ENCODE peak calls at places on chromosomes 11 and 22, in four cellular contexts. H, E, B and Y are unnamed samples.

GRCh38 chr11:59802639-59803176 is 7.9 kb downstream of the MRPL16 start:
- DNase-seq in H (no peak), E (no peak), B (no peak), Y (no peak)

GRCh38 chr11:114076974-114077373 is 17.5 kb downstream of the ZBTB16 start:
- DNase-seq in E (no peak), B (no peak), H (no peak), Y (no peak)

GRCh38 chr22:23778576-23778900 is 5.9 kb downstream of the MMP11 start:
- DNase-seq in E (no peak), H (no peak), B (no peak), Y (no peak)

GRCh38 chr11:77082838-77083552 is 16.2 kb downstream of the CAPN5 start:
- DNase-seq in B (no peak), E (peak), H (no peak), Y (no peak)

GRCh38 chr11:44711772-44712608 is 14.8 kb upstream of the TSPAN18 start:
- DNase-seq in B (no peak), H (no peak), E (no peak), Y (no peak)

GRCh38 chr22:43561421-43562178 is 149.8 kb downstream of the MPPED1 start:
- DNase-seq in H (no peak), B (no peak), E (no peak), Y (no peak)

GRCh38 chr11:62401781-62402180 is 17.1 kb upstream of the SCGB1A1 start:
- DNase-seq in H (no peak), E (no peak), B (no peak), Y (no peak)

GRCh38 chr11:20397281-20397680 is 9.8 kb downstream of the PRMT3 start:
- DNase-seq in E (no peak), B (no peak), H (no peak), Y (no peak)

GRCh38 chr11:8928981-8929615 is 3.6 kb downstream of the C11orf16 start:
- DNase-seq in E (no peak), B (no peak), H (no peak), Y (no peak)

GRCh38 chr22:50481440-50482106 is at the start of gene ADM2:
- DNase-seq in H (peak), E (peak), B (no peak), Y (no peak)

GRCh38 chr11:130165601-130166456 is 6.2 kb downstream of the ST14 start:
- DNase-seq in E (no peak), H (no peak), B (no peak), Y (no peak)

GRCh38 chr11:64577202-64577601 is 13.8 kb upstream of the SLC22A12 start:
- DNase-seq in E (no peak), H (no peak), B (no peak), Y (no peak)

GRCh38 chr11:65060913-65061408 is 2.6 kb upstream of the NAALADL1 start:
- DNase-seq in B (no peak), H (no peak), E (peak), Y (no peak)

GRCh38 chr22:42343136-42343484 is 72.7 kb upstream of the TCF20 start:
- DNase-seq in E (no peak), H (no peak), B (no peak), Y (no peak)

GRCh38 chr11:57330029-57330428 is 5.3 kb upstream of the TNKS1BP1 start:
- DNase-seq in E (no peak), B (no peak), H (no peak), Y (no peak)

GRCh38 chr11:106160494-106160893 is 83.0 kb downstream of the AASDHPPT start:
- DNase-seq in E (no peak), H (no peak), B (no peak), Y (no peak)

GRCh38 chr22:40413873-40414272 is 43.5 kb downstream of the SGSM3 start:
- DNase-seq in B (no peak), H (no peak), E (no peak), Y (no peak)

GRCh38 chr22:29972121-29972520 is 89.1 kb downstream of the MTMR3 start:
- DNase-seq in E (no peak), B (no peak), H (no peak), Y (no peak)

GRCh38 chr11:67507242-67507890 is 596 bp downstream of the CDK2AP2 start:
- DNase-seq in E (peak), B (no peak), H (no peak), Y (no peak)

GRCh38 chr22:50148991-50149721 is 21.4 kb upstream of the PANX2 start:
- DNase-seq in H (no peak), B (no peak), E (peak), Y (no peak)

GRCh38 chr11:33307984-33308383 is 50.8 kb downstream of the HIPK3 start:
- DNase-seq in E (no peak), H (no peak), B (no peak), Y (no peak)

GRCh38 chr11:77596626-77597025 is 6.9 kb downstream of the AQP11 start:
- DNase-seq in B (no peak), E (no peak), H (no peak), Y (no peak)

GRCh38 chr22:42964994-42965699 is 49.8 kb downstream of the PACSIN2 start:
- DNase-seq in E (peak), H (no peak), B (no peak), Y (no peak)

GRCh38 chr11:81005595-81005994 is 1564.8 kb upstream of the TENM4 start:
- DNase-seq in H (no peak), B (no peak), E (no peak), Y (no peak)

GRCh38 chr11:132605794-132606570 is 926.3 kb downstream of the OPCML start:
- DNase-seq in B (no peak), H (no peak), E (no peak), Y (no peak)

GRCh38 chr11:129331217-129331616 is 44.4 kb upstream of the BARX2 start:
- DNase-seq in E (no peak), H (no peak), B (no peak), Y (no peak)

GRCh38 chr11:86182976-86183584 is 61.5 kb upstream of the EED start:
- DNase-seq in B (no peak), H (no peak), E (no peak), Y (no peak)

GRCh38 chr11:74311352-74311926 is at the start of gene P4HA3:
- DNase-seq in H (peak), E (peak), B (no peak), Y (no peak)

GRCh38 chr22:42176271-42176670 is 45.7 kb upstream of the CYP2D6 start:
- DNase-seq in H (no peak), E (no peak), B (no peak), Y (no peak)

GRCh38 chr11:64729851-64730382 is 6.9 kb upstream of the NRXN2 start:
- DNase-seq in B (no peak), H (no peak), E (peak), Y (no peak)

GRCh38 chr11:92839450-92839849 is 130.0 kb upstream of the MTNR1B start:
- DNase-seq in E (no peak), H (no peak), B (no peak), Y (no peak)

GRCh38 chr11:102577182-102577581 is 46.6 kb upstream of the MMP7 start:
- DNase-seq in E (no peak), H (no peak), B (no peak), Y (no peak)

GRCh38 chr11:4466168-4466891 is 16.1 kb upstream of the OR52K1 start:
- DNase-seq in B (no peak), H (no peak), E (peak), Y (no peak)
- TF ChIP-seq CTCF in B (no peak), H (no peak), E (no peak), Y (no peak)

DNA sequence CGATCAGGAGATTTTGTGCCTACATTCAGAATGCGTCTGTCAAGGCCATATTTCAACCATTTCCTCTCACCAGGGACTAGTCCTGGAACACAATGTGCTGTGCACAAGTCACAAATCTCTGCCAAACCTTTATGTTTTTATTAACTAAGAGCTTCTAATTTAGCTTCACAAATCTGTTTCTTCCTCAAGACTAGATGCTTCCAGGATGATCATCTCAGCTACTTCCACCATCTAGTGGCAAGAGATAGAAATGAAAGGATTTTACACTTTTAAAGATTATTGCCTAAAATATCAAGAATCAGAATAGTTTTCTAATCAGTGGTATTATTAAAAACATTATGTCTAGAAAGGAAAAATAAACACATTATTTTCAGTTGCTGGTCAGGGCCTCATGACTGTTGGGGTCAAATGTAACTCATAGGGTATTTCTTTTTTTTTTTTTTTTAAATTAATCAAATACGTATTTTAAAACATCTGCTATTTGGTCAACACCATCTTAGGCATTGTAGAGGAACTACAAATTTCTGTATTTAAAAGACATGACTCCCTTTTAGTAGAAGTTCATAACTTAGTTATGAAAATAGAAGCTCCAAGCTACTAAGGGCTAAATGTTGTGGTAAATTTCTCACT is 1102.6 kb downstream of the DLG2 start:
- DNase-seq in E (no peak), B (no peak), H (no peak), Y (no peak)
- TF ChIP-seq CTCF in E (peak), B (peak), H (peak), Y (no peak)

DNA sequence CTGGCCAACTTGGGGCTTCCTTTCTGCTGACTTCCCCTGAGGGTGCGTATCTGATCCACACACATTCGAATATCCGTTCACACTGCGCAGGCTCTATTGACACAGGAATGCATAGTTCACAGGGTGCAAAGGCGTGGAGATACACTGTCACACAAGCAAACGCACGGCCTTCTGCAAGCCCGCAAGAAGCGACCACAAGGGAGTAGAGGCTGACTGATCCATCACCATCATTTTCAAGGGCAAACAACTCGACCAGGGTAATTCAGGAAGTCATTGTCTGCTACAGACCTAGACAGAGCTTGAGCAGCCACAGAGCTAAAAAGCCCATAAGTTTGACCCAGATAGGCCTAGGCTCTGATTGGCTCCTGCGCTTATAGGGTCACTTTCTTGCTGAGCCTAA is 392.3 kb downstream of the MN1 start:
- DNase-seq in B (no peak), H (no peak), E (no peak), Y (no peak)
- TF ChIP-seq CTCF in B (no peak), H (no peak), E (no peak), Y (no peak)

DNA sequence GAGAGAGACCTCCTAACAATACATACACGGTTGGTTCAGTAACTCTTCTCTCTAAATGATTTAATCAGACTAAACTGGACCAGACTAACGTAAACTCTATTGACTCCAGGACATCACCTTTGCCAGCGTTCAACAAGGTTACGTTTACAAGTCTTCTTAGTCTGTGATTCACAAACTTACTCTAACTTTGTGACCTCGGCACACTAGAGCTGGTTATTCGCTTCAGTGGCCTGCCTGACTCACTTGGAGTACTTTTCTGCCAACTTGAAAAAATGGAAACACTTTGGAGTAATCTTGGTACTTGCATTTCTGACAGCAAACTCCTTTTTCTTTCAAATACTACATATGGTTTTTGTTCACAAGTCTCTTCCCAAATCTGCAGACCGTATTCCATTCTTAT is 26.2 kb downstream of the MTMR2 start:
- DNase-seq in H (no peak), B (no peak), E (no peak), Y (no peak)
- TF ChIP-seq CTCF in H (no peak), B (no peak), E (no peak), Y (no peak)

GRCh38 chr22:45211848-45212247 is 28.8 kb downstream of the KIAA0930 start:
- DNase-seq in B (no peak), H (no peak), E (no peak), Y (no peak)
- TF ChIP-seq CTCF in B (no peak), H (no peak), E (no peak), Y (no peak)